ENCODE peak calls at places on chromosomes 12 and 14, in eight cellular contexts. F is activated CD8-positive, alpha-beta T cell treated with anti-CD3 and anti-CD28 coated beads, Interleukin-2, amount 10 ng/mL, durations not matched to agents 7 days and 5 days; Q is HepG2; Y is right cardiac atrium; B is T-helper 17 cell; O is activated naive CD4-positive, alpha-beta T cell treated with anti-CD3 and anti-CD28 coated beads, Interleukin-2, amount 50 U/mL, for 72 hours; K is left ventricle myocardium superior; C is heart left ventricle. L is an unnamed sample.

GRCh38 chr12:21265932-21266331 is 68.8 kb downstream of the SLCO1A2 start:
- ATAC-seq in C (no peak), Q (no peak), K (no peak), Y (no peak), B (no peak), F (no peak), O (no peak), L (no peak)

GRCh38 chr14:71198681-71199080 is 291.4 kb downstream of the PCNX1 start:
- ATAC-seq in O (no peak), K (no peak), Y (no peak), Q (no peak), B (no peak), F (no peak), C (no peak), L (no peak)

GRCh38 chr12:76909290-76909689 is 30.5 kb upstream of the CSRP2 start:
- ATAC-seq in C (no peak), B (no peak), Y (no peak), Q (no peak), F (no peak), K (no peak), O (no peak), L (no peak)

GRCh38 chr12:32051511-32052299 is 54.9 kb upstream of the BICD1 start:
- ATAC-seq in O (peak; percentile 69), F (no peak), K (peak; percentile 89), Y (peak; percentile 72), C (peak; percentile 80), B (no peak), Q (peak; percentile 52), L (peak; percentile 76)

GRCh38 chr14:68841030-68841809 is 48.4 kb upstream of the ZFP36L1 start:
- ATAC-seq in F (no peak), O (peak; percentile 44), Y (no peak), K (no peak), C (no peak), Q (no peak), B (no peak), L (no peak)

GRCh38 chr12:97757431-97758091 is 295.0 kb downstream of the RMST start:
- ATAC-seq in C (no peak), Y (peak; percentile 57), F (no peak), Q (no peak), O (no peak), B (no peak), K (peak; percentile 70), L (no peak)

GRCh38 chr12:52395761-52396434 is 10.2 kb downstream of the KRT82 start:
- ATAC-seq in C (no peak), K (no peak), Q (peak; percentile 80), O (peak; percentile 66), F (no peak), B (peak; percentile 33), Y (no peak), L (peak; percentile 29)

GRCh38 chr12:45220366-45220931 is 4.6 kb downstream of the ANO6 start:
- ATAC-seq in Y (no peak), Q (no peak), K (no peak), B (no peak), F (no peak), C (no peak), O (no peak), L (peak; percentile 27)

GRCh38 chr12:22110176-22110575 is 64.2 kb downstream of the CMAS start:
- ATAC-seq in O (peak; percentile 91), B (no peak), F (no peak), K (no peak), Y (no peak), C (no peak), Q (no peak), L (no peak)

L was measured in esophagus mucosa.